ENCODE peak calls at places on chromosomes 3 and 15, in five cellular contexts. One of them, this sample, is unnamed.
A peak's percentile ranks its signal among the peaks of the same experiment; 100 is the strongest.

GRCh38 chr3:114899186-114899931 is 247.7 kb downstream of the ZBTB20 start:
- DNase-seq in K562: no peak
- DNase-seq in SK-N-SH: no peak
- DNase-seq in GM12892: no peak
- DNase-seq in H1: no peak
- DNase-seq in this sample: no peak

GRCh38 chr3:54356299-54357037 is 234.1 kb downstream of the CACNA2D3 start:
- DNase-seq in K562: no peak
- DNase-seq in SK-N-SH: no peak
- DNase-seq in GM12892: no peak
- DNase-seq in H1: no peak
- DNase-seq in this sample: no peak

GRCh38 chr15:95365615-95366107 is 964.8 kb upstream of the NR2F2 start:
- DNase-seq in K562: no peak
- DNase-seq in SK-N-SH: no peak
- DNase-seq in GM12892: no peak
- DNase-seq in H1: no peak
- DNase-seq in this sample: no peak

GRCh38 chr3:39809995-39810595 is 686 bp downstream of the MYRIP start:
- DNase-seq in K562: no peak
- DNase-seq in SK-N-SH: no peak
- DNase-seq in GM12892: no peak
- DNase-seq in H1: no peak
- DNase-seq in this sample: peak; percentile 6

GRCh38 chr3:113287111-113287817 is 75.9 kb downstream of the BOC start:
- DNase-seq in K562: peak; percentile 38
- DNase-seq in SK-N-SH: no peak
- DNase-seq in GM12892: no peak
- DNase-seq in H1: no peak
- DNase-seq in this sample: no peak

GRCh38 chr3:177294221-177294620 is 96.9 kb upstream of the TBL1XR1 start:
- DNase-seq in K562: no peak
- DNase-seq in SK-N-SH: no peak
- DNase-seq in GM12892: no peak
- DNase-seq in H1: no peak
- DNase-seq in this sample: no peak

GRCh38 chr3:127697531-127698240 is 24.9 kb downstream of the ABTB1 start:
- DNase-seq in K562: peak; percentile 73
- DNase-seq in SK-N-SH: peak; percentile 83
- DNase-seq in GM12892: peak; percentile 39
- DNase-seq in H1: no peak
- DNase-seq in this sample: peak; percentile 58

GRCh38 chr3:142459929-142460328 is 12.1 kb upstream of the XRN1 start:
- DNase-seq in K562: no peak
- DNase-seq in SK-N-SH: no peak
- DNase-seq in GM12892: no peak
- DNase-seq in H1: no peak
- DNase-seq in this sample: no peak

GRCh38 chr15:71125831-71126453 is 10.7 kb downstream of the THSD4 start:
- DNase-seq in K562: peak; percentile 40
- DNase-seq in SK-N-SH: peak; percentile 45
- DNase-seq in GM12892: no peak
- DNase-seq in H1: no peak
- DNase-seq in this sample: no peak

GRCh38 chr15:66931768-66932633 is 133.4 kb upstream of the SMAD3 start:
- DNase-seq in K562: peak; percentile 59
- DNase-seq in SK-N-SH: no peak
- DNase-seq in GM12892: no peak
- DNase-seq in H1: no peak
- DNase-seq in this sample: no peak

GRCh38 chr3:193400304-193400703 is 21.8 kb upstream of the ATP13A5 start:
- DNase-seq in K562: no peak
- DNase-seq in SK-N-SH: no peak
- DNase-seq in GM12892: no peak
- DNase-seq in H1: no peak
- DNase-seq in this sample: no peak

GRCh38 chr3:73874596-73874995 is 249.9 kb upstream of the PDZRN3 start:
- DNase-seq in K562: no peak
- DNase-seq in SK-N-SH: no peak
- DNase-seq in GM12892: no peak
- DNase-seq in H1: no peak
- DNase-seq in this sample: no peak

GRCh38 chr15:68578960-68579935 is at the start of gene CORO2B:
- DNase-seq in K562: no peak
- DNase-seq in SK-N-SH: peak; percentile 87
- DNase-seq in GM12892: no peak
- DNase-seq in H1: no peak
- DNase-seq in this sample: no peak

GRCh38 chr3:67804545-67804944 is 150.1 kb upstream of the SUCLG2 start:
- DNase-seq in K562: no peak
- DNase-seq in SK-N-SH: no peak
- DNase-seq in GM12892: no peak
- DNase-seq in H1: no peak
- DNase-seq in this sample: no peak

GRCh38 chr3:13513051-13513912 is 33.2 kb downstream of the HDAC11 start:
- DNase-seq in K562: no peak
- DNase-seq in SK-N-SH: peak; percentile 70
- DNase-seq in GM12892: no peak
- DNase-seq in H1: no peak
- DNase-seq in this sample: no peak
- TF ChIP-seq POLR2AphosphoS5 in K562: no peak
- TF ChIP-seq POLR2AphosphoS5 in SK-N-SH: no peak
- TF ChIP-seq POLR2AphosphoS5 in GM12892: no peak
- TF ChIP-seq POLR2AphosphoS5 in H1: no peak
- TF ChIP-seq POLR2AphosphoS5 in this sample: no peak

DNA sequence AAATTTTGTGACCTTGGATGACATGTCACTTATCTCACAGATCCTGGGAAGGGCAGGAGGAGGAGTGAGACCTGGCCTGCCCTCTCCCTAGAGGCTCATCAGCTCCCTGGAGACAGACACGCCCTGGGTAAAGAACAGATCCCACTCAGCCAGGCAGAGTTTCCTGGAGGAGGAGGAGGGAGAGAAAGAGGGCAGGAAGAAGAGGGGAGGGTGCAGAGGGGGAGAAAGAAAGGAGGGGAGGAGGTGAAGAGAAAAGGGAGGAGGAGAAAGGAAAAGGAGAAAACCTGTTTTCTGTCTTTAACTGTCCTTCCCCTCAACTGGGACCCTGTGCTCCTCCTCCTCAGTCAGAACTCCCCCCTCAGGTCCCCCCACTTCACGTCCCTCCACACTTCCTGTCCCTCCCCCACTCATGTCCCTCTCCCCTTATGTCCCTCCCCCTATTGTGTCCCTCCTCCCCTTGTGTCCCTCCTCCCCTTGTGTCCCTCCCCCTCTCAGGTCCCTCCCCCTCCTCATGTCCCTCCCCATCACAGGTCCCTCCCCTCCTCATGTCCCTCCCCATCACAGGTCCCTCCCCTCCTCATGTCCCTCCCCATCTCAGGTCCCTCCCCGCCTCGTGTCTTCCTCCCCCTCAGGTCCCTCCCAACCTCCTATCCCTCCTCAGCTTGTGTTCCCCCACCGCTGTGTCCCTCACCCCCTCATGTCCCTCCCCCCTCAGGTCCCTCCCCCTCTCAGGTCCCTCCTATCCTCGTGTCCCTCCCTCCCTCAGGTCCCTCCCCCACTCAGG is 52.3 kb upstream of the CGNL1 start:
- DNase-seq in K562: peak; percentile 98
- DNase-seq in SK-N-SH: peak; percentile 62
- DNase-seq in GM12892: peak; percentile 48
- DNase-seq in H1: no peak
- DNase-seq in this sample: peak; percentile 48
- TF ChIP-seq TAF1 in K562: peak; percentile 41
- TF ChIP-seq TAF1 in SK-N-SH: no peak
- TF ChIP-seq TAF1 in GM12892: no peak
- TF ChIP-seq TAF1 in H1: no peak
- TF ChIP-seq TAF1 in this sample: no peak

GRCh38 chr3:7333125-7333524 is 472.2 kb downstream of the GRM7 start:
- DNase-seq in K562: no peak
- DNase-seq in SK-N-SH: no peak
- DNase-seq in GM12892: no peak
- DNase-seq in H1: no peak
- DNase-seq in this sample: no peak
- TF ChIP-seq POLR2AphosphoS5 in K562: no peak
- TF ChIP-seq POLR2AphosphoS5 in SK-N-SH: no peak
- TF ChIP-seq POLR2AphosphoS5 in GM12892: no peak
- TF ChIP-seq POLR2AphosphoS5 in H1: no peak
- TF ChIP-seq POLR2AphosphoS5 in this sample: no peak

DNA sequence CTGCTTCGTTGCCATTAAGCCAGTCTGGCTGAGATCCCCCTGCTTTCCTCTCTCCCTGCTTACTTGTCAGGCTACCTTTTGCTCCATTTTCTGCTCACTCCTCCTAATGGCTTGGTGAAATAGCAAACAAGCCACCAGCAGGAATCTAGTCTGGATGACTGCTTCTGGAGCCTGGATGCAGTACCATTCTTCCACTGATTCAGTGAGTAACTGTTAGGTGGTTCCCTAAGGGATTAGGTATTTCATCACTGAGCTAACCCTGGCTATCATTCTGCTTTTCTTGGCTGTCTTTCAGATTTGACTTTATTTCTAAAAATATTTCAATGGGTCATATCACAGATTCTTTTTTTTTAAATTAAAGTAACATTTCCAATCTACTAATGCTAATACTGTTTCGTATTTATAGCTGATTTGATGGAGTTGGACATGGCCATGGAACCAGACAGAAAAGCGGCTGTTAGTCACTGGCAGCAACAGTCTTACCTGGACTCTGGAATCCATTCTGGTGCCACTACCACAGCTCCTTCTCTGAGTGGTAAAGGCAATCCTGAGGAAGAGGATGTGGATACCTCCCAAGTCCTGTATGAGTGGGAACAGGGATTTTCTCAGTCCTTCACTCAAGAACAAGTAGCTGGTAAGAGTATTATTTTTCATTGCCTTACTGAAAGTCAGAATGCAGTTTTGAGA is 25.0 kb downstream of the CTNNB1 start:
- DNase-seq in K562: no peak
- DNase-seq in SK-N-SH: no peak
- DNase-seq in GM12892: no peak
- DNase-seq in H1: no peak
- DNase-seq in this sample: no peak
- TF ChIP-seq TAF1 in K562: no peak
- TF ChIP-seq TAF1 in SK-N-SH: no peak
- TF ChIP-seq TAF1 in GM12892: no peak
- TF ChIP-seq TAF1 in H1: no peak
- TF ChIP-seq TAF1 in this sample: no peak

DNA sequence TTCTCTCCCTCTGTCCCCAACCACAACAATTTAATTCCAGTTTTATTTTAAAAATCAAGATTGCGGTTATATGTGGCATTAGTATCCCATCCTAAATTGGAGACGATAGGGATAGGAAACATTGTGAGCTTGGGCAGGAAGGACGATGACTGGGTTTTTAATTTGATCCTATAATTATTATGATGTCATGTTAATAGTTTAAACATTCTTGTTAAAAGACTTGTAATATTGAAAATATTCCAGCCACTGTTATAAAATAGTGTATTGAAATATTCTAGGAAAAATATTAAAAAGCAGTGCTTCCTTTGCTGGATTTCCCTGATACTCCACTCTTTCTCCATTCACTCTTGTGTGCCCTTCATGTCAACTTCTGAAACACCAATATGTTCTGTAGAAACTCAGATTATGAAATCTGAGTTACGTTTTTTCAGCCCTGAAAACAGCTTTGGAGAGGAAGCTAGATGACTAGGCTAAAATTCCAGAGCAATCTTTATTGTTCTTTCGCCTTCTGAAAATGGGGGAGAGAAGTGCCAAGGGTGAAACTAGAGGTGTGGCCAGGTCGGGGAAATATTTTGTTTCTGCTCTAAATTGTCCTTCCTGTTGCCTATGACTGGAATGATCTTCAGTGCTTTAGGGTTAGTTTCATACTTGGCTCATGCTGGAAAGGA is 46.1 kb upstream of the MAP3K13 start:
- DNase-seq in K562: peak; percentile 26
- DNase-seq in SK-N-SH: no peak
- DNase-seq in GM12892: no peak
- DNase-seq in H1: no peak
- DNase-seq in this sample: no peak
- TF ChIP-seq POLR2AphosphoS5 in K562: no peak
- TF ChIP-seq POLR2AphosphoS5 in SK-N-SH: no peak
- TF ChIP-seq POLR2AphosphoS5 in GM12892: no peak
- TF ChIP-seq POLR2AphosphoS5 in H1: no peak
- TF ChIP-seq POLR2AphosphoS5 in this sample: no peak